ENCODE peak calls at places on chromosomes 16 and 17, in six cellular contexts. F, R, S, O, H and M are unnamed samples. For H3K4me1, the result is how much of the 10 kb centered on the place peaks cover.

GRCh38 chr16:77250395-77250794 is 51.2 kb downstream of the SYCE1L start:
- DNase-seq in F (no peak), R (no peak), S (no peak), O (no peak), H (no peak), M (no peak)

GRCh38 chr17:49132699-49133364 is at the start of gene B4GALNT2:
- DNase-seq in F (peak), R (peak), S (no peak), O (no peak), H (peak), M (peak)

GRCh38 chr17:78563189-78564145 is 13.7 kb downstream of the DNAH17 start:
- DNase-seq in F (no peak), R (peak), S (peak), O (no peak), H (no peak), M (no peak)

GRCh38 chr16:10862432-10862831 is 14.6 kb upstream of the CIITA start:
- DNase-seq in F (no peak), R (peak), S (no peak), O (peak), H (no peak), M (peak)

GRCh38 chr17:47266782-47267181 is 13.2 kb downstream of the ITGB3 start:
- DNase-seq in F (no peak), R (no peak), S (no peak), O (peak), H (no peak), M (no peak)

GRCh38 chr16:56234737-56235136 is 43.4 kb downstream of the GNAO1 start:
- DNase-seq in F (no peak), R (no peak), S (no peak), O (no peak), H (no peak), M (no peak)

GRCh38 chr17:47931848-47932247 is 9.5 kb upstream of the PNPO start:
- DNase-seq in F (no peak), R (no peak), S (no peak), O (no peak), H (no peak), M (no peak)

GRCh38 chr17:30363715-30364202 is 15.0 kb upstream of the CPD start:
- DNase-seq in F (no peak), R (peak), S (no peak), O (peak), H (peak), M (no peak)

GRCh38 chr16:66471696-66472393 is 44.8 kb downstream of the BEAN1 start:
- DNase-seq in F (no peak), R (no peak), S (no peak), O (no peak), H (no peak), M (no peak)

GRCh38 chr17:48375356-48375755 is 54.7 kb downstream of the SKAP1 start:
- DNase-seq in F (no peak), R (no peak), S (no peak), O (peak), H (no peak), M (no peak)

GRCh38 chr16:6558133-6558532 is 774.5 kb upstream of the RBFOX1 start:
- DNase-seq in F (peak), R (no peak), S (no peak), O (no peak), H (no peak), M (no peak)

GRCh38 chr16:66408181-66409048 is 18.7 kb upstream of the BEAN1 start:
- DNase-seq in F (no peak), R (no peak), S (peak), O (peak), H (no peak), M (no peak)

DNA sequence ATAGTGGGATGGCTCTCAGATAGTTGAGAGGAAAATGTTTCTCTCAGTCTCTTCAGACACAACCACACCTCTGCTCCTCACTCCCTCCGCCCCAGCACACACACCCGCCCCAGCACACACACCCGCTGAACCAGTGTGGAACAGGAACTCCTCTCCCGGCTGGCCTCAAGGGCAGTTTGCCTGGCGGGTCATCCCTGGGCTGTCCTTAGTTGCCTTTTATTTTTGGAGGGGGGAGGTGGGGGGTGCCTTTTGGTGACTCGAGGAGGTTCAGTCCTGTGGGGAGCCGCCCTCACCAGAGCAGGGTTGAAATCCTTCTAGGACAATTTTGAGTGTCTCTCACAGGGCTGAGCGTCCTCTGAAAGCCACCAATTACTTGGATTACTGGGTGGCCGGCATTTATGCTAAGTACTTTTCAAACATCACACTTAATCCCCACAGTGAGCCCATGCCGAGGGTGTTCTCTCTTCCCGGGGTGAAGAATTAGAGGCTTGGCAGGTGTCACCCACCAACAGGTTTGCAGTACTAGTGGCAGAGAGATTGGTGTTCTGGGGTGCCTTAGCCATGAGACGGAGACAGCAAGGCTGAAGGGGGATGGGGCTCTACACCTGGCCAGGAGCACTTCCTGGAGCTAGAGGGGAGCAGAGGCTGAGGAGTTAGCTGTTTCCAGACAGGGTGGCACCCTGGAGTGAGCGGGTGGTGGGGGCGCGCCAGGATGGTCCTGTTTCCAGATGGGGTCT is 2.8 kb downstream of the RASD1 start:
- DNase-seq in F (peak), R (peak), S (no peak), O (no peak), H (peak), M (peak)
- H3K4me3 ChIP-seq in F (peak), R (peak), S (no peak), O (no peak), H (peak), M (no peak)

GRCh38 chr16:15993946-15994665 is 44.7 kb downstream of the ABCC1 start:
- DNase-seq in F (no peak), R (no peak), S (peak), O (no peak), H (no peak), M (no peak)
- H3K4me1 ChIP-seq in F (under half), R (under half), S (half or more), O (under half), H (under half), M (half or more)

GRCh38 chr16:82459580-82460256 is 167.1 kb upstream of the CDH13 start:
- DNase-seq in F (no peak), R (no peak), S (no peak), O (no peak), H (no peak), M (no peak)

GRCh38 chr16:82454152-82454551 is 172.6 kb upstream of the CDH13 start:
- DNase-seq in F (no peak), R (no peak), S (no peak), O (no peak), H (no peak), M (no peak)

GRCh38 chr16:82460761-82461160 is 166.0 kb upstream of the CDH13 start:
- DNase-seq in F (peak), R (no peak), S (no peak), O (no peak), H (no peak), M (no peak)

GRCh38 chr16:82454566-82454965 is 172.2 kb upstream of the CDH13 start:
- DNase-seq in F (no peak), R (no peak), S (no peak), O (no peak), H (no peak), M (no peak)

DNA sequence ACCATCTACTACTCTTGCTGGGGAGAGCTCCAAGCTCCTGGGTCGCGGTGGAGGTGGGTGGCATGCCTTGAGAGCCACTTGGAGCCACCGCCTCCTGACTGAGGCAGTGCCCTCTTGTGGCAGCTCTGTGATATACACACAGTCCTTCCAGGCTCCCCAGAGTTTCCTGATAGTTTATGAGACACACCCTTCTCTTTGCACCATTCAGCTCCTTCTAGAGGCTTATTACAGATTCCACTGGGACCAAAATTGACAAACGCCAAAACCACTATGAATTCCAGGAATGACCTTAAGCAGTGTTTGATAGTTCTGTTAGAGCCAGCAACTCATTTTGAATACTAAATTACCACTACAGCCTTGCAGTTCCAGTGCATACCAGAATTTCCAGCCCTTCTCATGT is 170.1 kb upstream of the CDH13 start:
- DNase-seq in F (peak), R (peak), S (peak), O (peak), H (peak), M (no peak)
- TF ChIP-seq CTCF in F (peak), R (peak), S (peak), O (peak), H (peak), M (peak)

DNA sequence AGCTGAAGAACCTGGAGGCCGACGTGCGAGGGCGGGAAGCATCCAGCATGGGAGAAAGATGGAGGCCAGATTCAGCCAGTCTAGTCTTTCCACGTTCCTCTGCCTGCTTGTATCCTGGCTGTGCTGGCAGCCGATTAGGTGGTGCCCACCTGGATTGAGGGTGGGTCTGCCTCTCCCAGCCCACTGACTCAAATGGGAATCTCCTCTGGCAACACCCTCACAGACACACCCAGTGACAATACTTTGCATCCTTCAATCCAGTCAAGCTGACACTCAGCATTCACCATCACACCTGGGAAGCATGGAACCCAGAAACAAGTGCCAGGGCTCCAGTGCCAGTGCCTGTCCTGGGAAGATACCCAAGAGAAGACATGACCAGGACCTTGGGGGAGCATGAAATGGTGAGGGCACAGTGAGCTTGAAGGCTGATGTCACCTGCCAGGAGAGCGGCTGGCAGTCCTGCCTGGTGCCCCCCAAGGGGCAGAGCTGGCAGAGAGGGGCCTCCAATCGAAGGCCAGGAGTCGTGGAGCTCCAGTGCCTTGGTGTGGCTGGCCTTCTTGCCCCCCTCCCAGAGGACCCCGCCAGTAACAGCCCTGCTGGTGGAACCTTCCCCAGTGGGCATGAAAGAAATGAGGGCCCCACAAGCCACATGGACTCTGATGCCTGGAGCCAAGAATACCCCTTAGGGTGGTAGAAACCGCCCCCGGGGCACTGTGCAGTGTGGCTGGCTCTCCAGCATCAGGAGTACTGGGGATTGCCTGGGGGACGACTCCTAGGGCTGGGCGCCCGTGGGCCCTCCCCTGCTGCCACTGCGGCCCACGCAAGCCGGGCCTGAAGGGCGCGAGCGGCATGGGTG is 643 bp upstream of the NPB start:
- DNase-seq in F (no peak), R (no peak), S (no peak), O (no peak), H (no peak), M (no peak)
- H3K4me3 ChIP-seq in F (peak), R (peak), S (peak), O (no peak), H (peak), M (peak)

GRCh38 chr16:83300326-83300725 is 507.5 kb upstream of the HSBP1 start:
- DNase-seq in F (no peak), R (no peak), S (no peak), O (no peak), H (no peak), M (no peak)

GRCh38 chr16:83301966-83302365 is 505.8 kb upstream of the HSBP1 start:
- DNase-seq in F (no peak), R (no peak), S (peak), O (no peak), H (no peak), M (no peak)

GRCh38 chr16:83307206-83307990 is 500.4 kb upstream of the HSBP1 start:
- DNase-seq in F (no peak), R (no peak), S (peak), O (no peak), H (no peak), M (no peak)

GRCh38 chr16:83308414-83308813 is 499.4 kb upstream of the HSBP1 start:
- DNase-seq in F (no peak), R (no peak), S (peak), O (no peak), H (no peak), M (no peak)

DNA sequence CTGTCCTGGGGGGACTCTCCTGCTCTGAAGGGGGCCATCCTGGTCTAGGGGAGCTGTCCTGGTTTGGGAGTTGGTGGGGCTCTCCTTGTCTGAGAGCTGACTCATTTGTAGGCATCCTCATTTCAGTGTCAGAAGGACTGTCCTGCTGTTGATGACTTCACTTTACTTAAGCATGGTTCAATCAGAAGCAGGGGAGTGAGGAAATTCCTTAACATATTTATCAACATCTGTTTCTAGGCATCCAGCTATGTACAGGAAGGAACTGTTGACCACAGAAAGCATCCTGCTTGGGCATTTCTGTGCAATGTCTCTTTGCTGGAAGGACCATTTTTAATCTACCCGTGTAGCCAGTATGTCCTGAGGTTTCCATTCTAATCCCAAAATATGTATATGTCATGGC is 502.7 kb upstream of the HSBP1 start:
- DNase-seq in F (no peak), R (no peak), S (peak), O (no peak), H (no peak), M (no peak)
- H3K4me1 ChIP-seq in F (under half), R (under half), S (under half), O (under half), H (under half), M (under half)

GRCh38 chr16:29943846-29944669 is 17.8 kb upstream of the TMEM219 start:
- DNase-seq in F (peak), R (peak), S (peak), O (peak), H (peak), M (peak)
- TF ChIP-seq CTCF in F (peak), R (no peak), S (no peak), O (peak), H (no peak), M (no peak)

GRCh38 chr17:59333845-59334244 is 2.4 kb downstream of the YPEL2 start:
- DNase-seq in F (peak), R (no peak), S (no peak), O (no peak), H (no peak), M (no peak)

GRCh38 chr17:59332890-59333377 is 1.5 kb downstream of the YPEL2 start:
- DNase-seq in F (no peak), R (peak), S (peak), O (peak), H (peak), M (peak)

GRCh38 chr17:59331929-59332889 is 754 bp downstream of the YPEL2 start:
- DNase-seq in F (peak), R (peak), S (no peak), O (no peak), H (peak), M (peak)

GRCh38 chr17:59337741-59338299 is 6.4 kb downstream of the YPEL2 start:
- DNase-seq in F (no peak), R (no peak), S (no peak), O (no peak), H (no peak), M (no peak)

DNA sequence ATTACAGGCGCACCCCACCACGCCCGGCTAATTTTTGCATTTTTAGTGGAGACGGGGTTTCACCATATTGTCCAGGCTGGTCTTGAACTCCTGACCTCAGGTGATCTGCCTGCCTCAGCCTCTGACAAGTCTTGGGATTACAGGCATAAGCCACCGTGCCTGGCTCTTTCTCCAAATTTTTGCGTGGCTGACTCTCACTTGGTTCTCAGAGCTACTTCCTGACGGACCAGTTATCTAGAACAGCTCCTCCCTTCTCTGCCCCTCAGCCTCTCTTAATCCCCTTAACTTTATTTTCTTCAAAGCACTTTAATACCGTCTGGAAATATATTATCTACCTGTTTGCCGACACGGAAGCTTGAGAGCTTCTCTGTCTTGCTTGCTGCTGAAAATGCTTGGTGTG is 4.2 kb downstream of the YPEL2 start:
- DNase-seq in F (no peak), R (no peak), S (no peak), O (no peak), H (no peak), M (no peak)
- H3K4me3 ChIP-seq in F (no peak), R (no peak), S (no peak), O (no peak), H (no peak), M (no peak)

DNA sequence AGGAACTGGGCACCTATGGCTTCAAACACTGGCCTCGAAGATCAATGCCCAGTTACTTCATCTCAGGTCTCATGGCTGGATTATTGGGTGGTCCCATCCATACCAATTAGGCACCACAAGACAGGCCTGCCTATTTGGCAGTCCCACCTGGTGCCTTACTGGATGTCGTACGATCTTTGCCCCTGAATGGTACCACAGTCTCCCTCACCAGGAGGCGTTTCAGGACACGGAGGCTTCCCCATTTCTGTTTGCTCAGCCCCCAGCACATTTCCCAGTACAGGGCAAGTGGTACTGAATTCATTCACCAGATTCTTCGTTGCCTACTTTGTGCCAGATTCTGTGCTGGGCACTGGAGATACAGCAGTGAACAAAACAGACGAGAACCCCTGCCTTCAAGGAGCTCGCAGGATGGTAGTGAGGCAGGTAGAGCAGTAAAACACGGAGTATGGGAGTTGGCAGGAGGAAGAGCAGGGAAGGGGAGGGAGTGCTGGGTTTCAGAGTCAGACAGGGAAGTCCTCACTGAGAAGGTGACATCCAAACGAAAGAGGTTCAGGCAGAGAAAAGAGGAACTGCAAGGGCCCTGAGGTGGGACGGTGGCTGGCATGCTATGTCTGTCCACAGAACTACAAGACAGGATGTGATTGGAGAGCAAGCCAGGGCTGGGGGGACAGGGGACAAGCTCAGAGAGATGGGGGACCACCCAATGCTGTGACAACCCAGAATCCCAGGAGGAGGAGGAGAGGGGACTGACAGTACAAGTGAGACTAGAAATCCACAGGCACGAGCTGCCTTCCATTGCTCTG is 99.7 kb downstream of the RAB11FIP4 start:
- DNase-seq in F (no peak), R (no peak), S (no peak), O (no peak), H (peak), M (no peak)
- H3K4me1 ChIP-seq in F (under half), R (half or more), S (under half), O (half or more), H (under half), M (under half)